ENCODE peak calls at places on chromosomes 13 and 19, in seven cellular contexts. M is foreskin keratinocyte; R is colonic mucosa; X is fibroblast of lung; Z is SK-N-SH; T is GM12865; I is CD4-positive, alpha-beta T cell. J is an unnamed sample.

GRCh38 chr19:33301011-33301899 is 1.1 kb downstream of the CEBPA start:
- DNase-seq in M (no peak), R (no peak), X (no peak), Z (peak), T (no peak), I (no peak), J (no peak)

GRCh38 chr13:113862766-113863510 is 938 bp downstream of the GAS6 start:
- DNase-seq in M (no peak), R (peak), X (no peak), Z (peak), T (peak), I (no peak), J (peak)

GRCh38 chr13:44403720-44404063 is 30.1 kb downstream of the SERP2 start:
- DNase-seq in M (no peak), R (no peak), X (no peak), Z (no peak), T (no peak), I (no peak), J (peak)

GRCh38 chr13:48009298-48009697 is 8.2 kb upstream of the SUCLA2 start:
- DNase-seq in M (peak), R (peak), X (peak), Z (no peak), T (no peak), I (no peak), J (peak)

GRCh38 chr19:41887711-41888382 is 4.9 kb downstream of the ARHGEF1 start:
- DNase-seq in M (peak), R (peak), X (no peak), Z (no peak), T (peak), I (peak), J (peak)

GRCh38 chr13:80173224-80173623 is 167.7 kb downstream of the SPRY2 start:
- DNase-seq in M (no peak), R (peak), X (no peak), Z (no peak), T (peak), I (no peak), J (no peak)

GRCh38 chr19:17949956-17950309 is 17.0 kb upstream of the KCNN1 start:
- DNase-seq in M (no peak), R (no peak), X (no peak), Z (no peak), T (no peak), I (no peak), J (no peak)

GRCh38 chr19:1213391-1214286 is 8.1 kb downstream of the STK11 start:
- DNase-seq in M (peak), R (peak), X (peak), Z (peak), T (peak), I (peak), J (peak)

GRCh38 chr13:71285700-71286099 is 581.3 kb downstream of the DACH1 start:
- DNase-seq in M (no peak), R (no peak), X (no peak), Z (no peak), T (peak), I (no peak), J (no peak)

GRCh38 chr19:2834294-2834871 is 6.9 kb upstream of the ZNF555 start:
- DNase-seq in M (no peak), R (no peak), X (peak), Z (no peak), T (no peak), I (no peak), J (no peak)

DNA sequence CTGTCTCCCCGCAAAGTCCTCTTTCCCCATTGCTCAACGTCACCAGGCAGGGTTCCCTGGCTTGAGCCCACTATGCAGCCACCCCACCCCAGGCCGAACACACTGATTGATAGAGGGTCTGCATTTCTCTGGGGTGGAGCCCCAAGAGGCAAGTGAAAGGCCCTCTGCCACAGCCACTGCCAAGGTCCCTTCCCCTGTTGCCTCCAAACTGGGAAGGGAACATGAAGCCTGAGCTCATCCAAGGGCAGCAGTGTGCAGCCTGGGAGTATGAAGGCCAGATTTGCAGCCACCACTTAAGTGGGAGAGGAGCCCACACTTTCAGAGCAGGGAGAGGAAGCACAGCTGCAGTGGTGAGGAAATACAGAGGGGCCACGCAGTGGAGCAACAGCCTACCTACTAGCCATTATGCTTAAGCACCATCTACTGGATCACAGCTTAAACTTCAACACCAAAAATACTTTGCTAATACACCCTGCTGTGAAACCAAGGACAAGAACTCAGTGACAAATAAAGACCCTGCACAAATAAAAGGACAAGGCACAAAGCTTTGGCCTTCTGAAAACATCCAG is 48.6 kb downstream of the UBL3 start:
- DNase-seq in M (no peak), R (no peak), X (peak), Z (no peak), T (peak), I (no peak), J (no peak)
- TF ChIP-seq CTCF in M (peak), R (no peak), X (no peak), Z (no peak), T (peak), I (no peak), J (no peak)

GRCh38 chr19:12799723-12800343 is 1.8 kb downstream of the PRDX2 start:
- DNase-seq in M (no peak), R (no peak), X (no peak), Z (no peak), T (no peak), I (no peak), J (no peak)

GRCh38 chr19:12802267-12803106 is 618 bp downstream of the THSD8 start:
- DNase-seq in M (no peak), R (peak), X (no peak), Z (no peak), T (no peak), I (no peak), J (peak)

GRCh38 chr19:12800344-12800732 is 1.3 kb downstream of the PRDX2 start:
- DNase-seq in M (no peak), R (no peak), X (no peak), Z (no peak), T (no peak), I (no peak), J (no peak)

GRCh38 chr19:12800873-12801465 is 631 bp downstream of the PRDX2 start:
- DNase-seq in M (no peak), R (peak), X (no peak), Z (peak), T (no peak), I (no peak), J (no peak)

DNA sequence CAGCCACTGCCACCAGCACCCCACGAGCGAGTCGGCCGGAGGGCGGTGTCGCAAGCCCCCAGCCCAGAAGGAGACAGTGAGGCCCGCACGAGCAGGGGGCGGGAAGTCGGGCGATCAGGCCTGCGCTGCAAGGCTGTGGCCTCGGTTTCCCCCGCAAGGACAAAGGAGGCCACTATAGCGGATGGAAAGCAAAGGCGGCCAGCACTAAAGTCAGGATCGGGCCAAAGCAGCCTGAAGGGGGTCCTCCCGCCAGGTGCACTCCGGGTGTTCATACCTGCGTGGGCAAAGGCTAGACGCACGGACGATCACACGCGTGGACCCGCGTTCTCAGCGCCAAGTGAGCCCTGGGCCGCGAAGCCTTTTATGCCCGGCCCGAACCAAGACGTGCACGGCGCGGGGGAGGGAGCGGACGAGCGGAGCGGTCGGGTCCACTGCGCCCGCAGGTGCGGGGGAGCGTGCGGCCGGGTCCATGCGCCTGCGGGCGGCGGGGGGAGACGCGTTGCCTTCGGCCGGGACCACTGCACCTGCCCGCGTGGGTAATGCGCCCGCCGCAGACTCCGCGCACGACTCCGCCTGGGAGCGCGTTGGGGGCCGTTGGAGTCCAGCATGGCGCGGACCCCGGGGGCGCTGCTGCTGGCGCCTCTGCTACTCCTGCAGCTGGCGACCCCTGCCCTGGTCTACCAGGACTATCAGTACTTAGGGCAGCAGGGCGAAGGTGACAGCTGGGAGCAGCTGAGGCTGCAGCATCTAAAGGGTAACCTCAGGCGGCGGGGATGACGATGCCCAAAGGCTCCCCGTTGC is at the start of the genes PRDX2 and THSD8:
- DNase-seq in M (no peak), R (peak), X (peak), Z (peak), T (peak), I (peak), J (peak)
- TF ChIP-seq CTCF in M (no peak), R (no peak), X (peak), Z (no peak), T (no peak), I (no peak), J (no peak)

GRCh38 chr19:11692127-11692790 is 46.5 kb downstream of the ZNF823 start:
- DNase-seq in M (no peak), R (no peak), X (no peak), Z (no peak), T (no peak), I (no peak), J (no peak)

GRCh38 chr19:11698231-11698630 is 40.5 kb downstream of the ZNF823 start:
- DNase-seq in M (no peak), R (no peak), X (no peak), Z (no peak), T (no peak), I (no peak), J (no peak)

GRCh38 chr19:11694533-11695439 is 44.0 kb downstream of the ZNF823 start:
- DNase-seq in M (peak), R (peak), X (peak), Z (peak), T (peak), I (peak), J (peak)

GRCh38 chr19:11697284-11697855 is 41.4 kb downstream of the ZNF823 start:
- DNase-seq in M (no peak), R (no peak), X (no peak), Z (no peak), T (no peak), I (no peak), J (no peak)

GRCh38 chr19:11693505-11694499 is 44.9 kb downstream of the ZNF823 start:
- DNase-seq in M (peak), R (peak), X (peak), Z (peak), T (peak), I (no peak), J (peak)
- TF ChIP-seq CTCF in M (peak), R (peak), X (no peak), Z (peak), T (no peak), I (no peak), J (no peak)

DNA sequence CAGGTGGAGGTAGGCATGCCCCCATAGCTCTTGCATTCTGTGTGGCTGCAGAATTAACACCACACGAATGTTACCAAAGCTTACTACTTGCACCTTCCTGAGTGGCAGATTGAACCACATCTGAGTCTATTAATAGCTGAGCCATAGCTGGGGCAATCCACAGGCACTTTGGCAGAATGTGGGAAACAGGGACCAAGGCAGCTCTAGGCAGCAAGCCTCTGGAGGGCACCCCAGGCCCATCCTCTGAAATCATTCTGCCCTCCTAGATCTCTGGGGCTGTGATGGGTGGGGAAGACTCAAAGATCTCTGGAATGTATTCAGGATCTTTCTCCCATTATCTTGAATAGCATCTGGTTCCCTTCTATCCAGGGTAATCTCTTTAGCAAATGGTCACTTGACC is 139.3 kb downstream of the TNFRSF19 start:
- DNase-seq in M (no peak), R (no peak), X (no peak), Z (no peak), T (no peak), I (no peak), J (no peak)
- TF ChIP-seq CTCF in M (peak), R (no peak), X (peak), Z (peak), T (peak), I (no peak), J (no peak)

GRCh38 chr19:4210166-4210731 is 19.1 kb upstream of the EBI3 start:
- DNase-seq in M (no peak), R (no peak), X (no peak), Z (no peak), T (no peak), I (no peak), J (no peak)

GRCh38 chr19:4213116-4213515 is 16.2 kb upstream of the EBI3 start:
- DNase-seq in M (no peak), R (no peak), X (no peak), Z (no peak), T (no peak), I (no peak), J (no peak)

GRCh38 chr19:4206818-4207484 is 22.4 kb upstream of the EBI3 start:
- DNase-seq in M (no peak), R (no peak), X (peak), Z (no peak), T (peak), I (no peak), J (peak)

DNA sequence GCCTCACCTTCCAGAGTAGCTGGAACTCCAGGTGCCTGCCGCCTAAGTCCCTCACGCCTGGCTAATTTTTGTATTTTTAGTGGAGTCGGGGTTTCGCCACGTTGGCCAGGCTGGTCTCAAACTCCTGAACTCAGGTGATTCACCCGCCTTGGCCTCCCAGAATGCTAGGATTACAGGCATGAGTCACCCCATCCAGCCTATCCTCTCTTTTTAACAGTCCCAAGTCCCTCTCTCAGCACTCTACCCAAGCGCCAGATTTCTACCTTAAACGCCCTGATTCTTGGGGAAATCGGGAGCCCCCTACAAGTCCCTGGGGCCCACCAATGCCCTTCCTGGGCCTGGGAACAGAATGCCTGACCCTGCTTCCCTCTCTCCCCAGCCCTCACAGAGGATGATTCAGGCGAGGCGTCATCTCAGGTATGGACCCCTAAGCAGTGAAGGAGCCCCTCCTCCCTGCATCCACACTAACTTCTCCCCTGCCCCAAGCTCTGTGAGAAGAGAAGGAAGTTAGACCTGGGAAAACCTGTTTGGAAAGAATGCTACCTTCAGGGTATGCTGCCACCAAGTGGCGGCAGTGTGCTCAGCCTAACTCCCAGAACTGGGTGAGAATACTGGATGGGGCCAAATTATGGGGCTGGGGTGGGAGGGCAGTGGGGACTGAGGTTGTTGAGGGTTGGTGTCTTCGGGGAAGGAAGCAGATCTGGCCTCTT is 20.8 kb upstream of the EBI3 start:
- DNase-seq in M (peak), R (peak), X (no peak), Z (peak), T (no peak), I (no peak), J (peak)
- TF ChIP-seq CTCF in M (peak), R (no peak), X (peak), Z (peak), T (peak), I (peak), J (peak)

GRCh38 chr13:94778585-94778984 is 66.2 kb upstream of the SOX21 start:
- DNase-seq in M (no peak), R (no peak), X (no peak), Z (no peak), T (no peak), I (no peak), J (no peak)
- TF ChIP-seq CTCF in M (no peak), R (no peak), X (no peak), Z (no peak), T (no peak), I (no peak), J (no peak)

GRCh38 chr19:19758164-19758563 is 25.3 kb upstream of the ZNF14 start:
- DNase-seq in M (no peak), R (no peak), X (no peak), Z (peak), T (no peak), I (no peak), J (no peak)
- TF ChIP-seq CTCF in M (no peak), R (no peak), X (no peak), Z (no peak), T (no peak), I (no peak), J (no peak)

GRCh38 chr13:51251480-51251879 is 29.3 kb downstream of the FAM124A start:
- DNase-seq in M (no peak), R (no peak), X (no peak), Z (no peak), T (no peak), I (no peak), J (no peak)

GRCh38 chr13:51246411-51247298 is 24.5 kb downstream of the FAM124A start:
- DNase-seq in M (no peak), R (no peak), X (no peak), Z (peak), T (no peak), I (no peak), J (no peak)

GRCh38 chr13:51252954-51253531 is 30.8 kb downstream of the FAM124A start:
- DNase-seq in M (no peak), R (no peak), X (no peak), Z (no peak), T (peak), I (no peak), J (no peak)

GRCh38 chr13:51249254-51249653 is 27.1 kb downstream of the FAM124A start:
- DNase-seq in M (no peak), R (no peak), X (peak), Z (no peak), T (no peak), I (no peak), J (peak)

DNA sequence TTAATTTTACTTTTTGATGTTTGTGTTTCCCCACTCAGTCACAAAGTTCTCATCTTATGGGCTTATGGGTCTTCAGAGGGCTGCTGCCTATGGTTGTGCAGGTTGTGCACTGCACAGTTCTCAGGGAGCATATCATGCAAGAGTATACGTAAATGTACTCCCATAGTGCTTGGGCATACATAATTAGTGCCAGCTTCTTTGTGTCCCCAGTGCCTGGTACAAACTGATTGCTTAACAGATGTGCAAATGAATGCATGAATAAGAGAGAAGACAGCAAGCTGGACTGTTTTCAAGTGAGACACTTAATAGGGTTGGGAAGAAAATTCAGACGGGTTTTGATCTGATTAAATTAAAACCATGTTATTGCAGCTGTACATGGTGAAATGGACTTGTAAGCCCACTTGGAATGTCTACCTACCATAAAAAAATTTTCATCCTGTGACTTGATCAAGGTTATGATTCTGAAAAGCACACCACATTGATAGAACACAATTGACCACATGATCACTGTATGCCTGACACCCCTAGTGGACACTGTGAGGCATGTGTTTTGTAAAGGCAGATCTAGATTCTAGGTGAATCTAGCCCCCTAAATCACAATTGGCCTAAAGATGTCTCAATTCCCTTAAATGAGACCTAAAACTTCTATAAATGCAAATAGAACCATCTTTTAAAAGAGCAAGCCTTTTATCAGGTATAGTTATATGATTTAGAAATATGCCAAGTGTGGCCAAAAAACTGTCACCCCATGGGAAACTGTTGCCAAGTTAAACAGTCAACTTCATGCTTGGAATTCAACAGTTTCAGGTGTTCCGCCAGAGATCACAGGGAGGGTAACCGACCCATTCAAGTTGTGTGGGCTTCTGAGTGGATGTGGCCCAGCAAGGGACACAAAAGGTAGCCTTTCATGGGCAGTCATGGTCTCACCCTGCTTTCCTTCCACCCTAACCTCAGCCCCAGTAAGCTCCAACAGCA is 27.9 kb downstream of the FAM124A start:
- DNase-seq in M (no peak), R (no peak), X (no peak), Z (peak), T (peak), I (no peak), J (peak)
- TF ChIP-seq CTCF in M (peak), R (peak), X (no peak), Z (peak), T (peak), I (no peak), J (no peak)

GRCh38 chr13:20389696-20390525 is 135.7 kb downstream of the CRYL1 start:
- DNase-seq in M (no peak), R (no peak), X (no peak), Z (no peak), T (no peak), I (no peak), J (no peak)
- TF ChIP-seq CTCF in M (no peak), R (no peak), X (no peak), Z (no peak), T (no peak), I (no peak), J (no peak)

DNA sequence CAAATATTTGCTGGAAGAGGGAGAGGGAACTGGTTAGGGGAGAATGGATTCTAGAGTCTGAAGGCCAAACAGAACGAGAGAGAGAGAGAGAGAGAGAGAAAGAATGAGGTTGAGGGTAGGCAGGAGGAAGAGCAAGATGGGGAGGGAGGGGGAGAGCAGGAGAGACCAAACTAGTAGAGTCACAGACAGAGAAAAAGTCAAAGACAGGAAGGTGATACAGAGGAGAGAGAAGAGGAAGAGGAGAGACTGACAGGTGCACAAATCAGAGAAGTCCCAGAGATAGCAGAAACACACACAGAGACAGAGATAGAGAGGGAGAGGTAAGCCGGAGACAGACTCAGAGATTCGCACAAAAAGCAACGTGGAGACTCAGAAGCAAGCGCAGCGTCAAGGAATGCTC is 5.6 kb upstream of the CACNG6 start:
- DNase-seq in M (no peak), R (no peak), X (no peak), Z (no peak), T (no peak), I (no peak), J (no peak)
- TF ChIP-seq CTCF in M (no peak), R (no peak), X (no peak), Z (no peak), T (no peak), I (no peak), J (no peak)

J was measured in MCF 10A.